ENCODE peak calls at places on chromosomes 7 and 10, in eight cellular contexts. G, F, U, Q, P, V, Z and X are unnamed samples.

GRCh38 chr10:127802532-127803055 is 65.6 kb downstream of the FOXI2 start:
- DNase-seq in G (no peak), F (no peak), U (no peak), Q (no peak), P (no peak), V (no peak), Z (no peak), X (no peak)

GRCh38 chr10:109676703-109677102 is 246.6 kb downstream of the XPNPEP1 start:
- DNase-seq in G (no peak), F (no peak), U (no peak), Q (no peak), P (no peak), V (no peak), Z (no peak), X (no peak)

GRCh38 chr7:55348502-55348901 is 16.6 kb upstream of the LANCL2 start:
- DNase-seq in G (no peak), F (peak; percentile 60), U (no peak), Q (peak; percentile 19), P (no peak), V (no peak), Z (no peak), X (no peak)

GRCh38 chr10:71396714-71397339 is at the start of gene CDH23:
- DNase-seq in G (no peak), F (no peak), U (peak; percentile 39), Q (no peak), P (peak; percentile 60), V (no peak), Z (no peak), X (peak; percentile 36)

GRCh38 chr10:23439452-23439919 is 611 bp downstream of the OTUD1 start:
- DNase-seq in G (no peak), F (peak; percentile 27), U (peak; percentile 36), Q (no peak), P (peak; percentile 21), V (no peak), Z (no peak), X (peak; percentile 22)

GRCh38 chr10:48946891-48947500 is 7.4 kb upstream of the LRRC18 start:
- DNase-seq in G (no peak), F (peak; percentile 46), U (no peak), Q (no peak), P (no peak), V (no peak), Z (no peak), X (no peak)

GRCh38 chr10:15252396-15252795 is 83.9 kb upstream of the NMT2 start:
- DNase-seq in G (no peak), F (no peak), U (no peak), Q (no peak), P (no peak), V (no peak), Z (no peak), X (no peak)

GRCh38 chr10:930415-931325 is 835 bp downstream of the LARP4B start:
- DNase-seq in G (peak; percentile 47), F (peak; percentile 32), U (peak; percentile 55), Q (no peak), P (no peak), V (no peak), Z (no peak), X (peak; percentile 28)

GRCh38 chr10:63217120-63217605 is 84.0 kb downstream of the NRBF2 start:
- DNase-seq in G (no peak), F (peak; percentile 75), U (no peak), Q (peak; percentile 43), P (no peak), V (no peak), Z (peak; percentile 34), X (no peak)

GRCh38 chr7:131932271-131932670 is 375.8 kb upstream of the PODXL start:
- DNase-seq in G (no peak), F (no peak), U (no peak), Q (no peak), P (no peak), V (no peak), Z (no peak), X (no peak)

GRCh38 chr7:128164061-128164954 is 76.8 kb upstream of the LEP start:
- DNase-seq in G (peak; percentile 36), F (peak; percentile 72), U (peak; percentile 65), Q (peak; percentile 83), P (no peak), V (no peak), Z (peak; percentile 16), X (no peak)

GRCh38 chr10:28677889-28678686 is 767 bp downstream of the BAMBI start:
- DNase-seq in G (peak; percentile 23), F (peak; percentile 31), U (peak; percentile 30), Q (no peak), P (peak; percentile 25), V (no peak), Z (no peak), X (peak; percentile 42)

GRCh38 chr10:28681928-28682750 is 4.8 kb downstream of the BAMBI start:
- DNase-seq in G (no peak), F (no peak), U (no peak), Q (no peak), P (no peak), V (no peak), Z (no peak), X (no peak)

GRCh38 chr10:28681345-28681763 is 4.0 kb downstream of the BAMBI start:
- DNase-seq in G (no peak), F (peak; percentile 22), U (no peak), Q (no peak), P (no peak), V (no peak), Z (no peak), X (no peak)

GRCh38 chr10:28678687-28679457 is 1.6 kb downstream of the BAMBI start:
- DNase-seq in G (no peak), F (peak; percentile 27), U (no peak), Q (no peak), P (no peak), V (no peak), Z (no peak), X (no peak)

DNA sequence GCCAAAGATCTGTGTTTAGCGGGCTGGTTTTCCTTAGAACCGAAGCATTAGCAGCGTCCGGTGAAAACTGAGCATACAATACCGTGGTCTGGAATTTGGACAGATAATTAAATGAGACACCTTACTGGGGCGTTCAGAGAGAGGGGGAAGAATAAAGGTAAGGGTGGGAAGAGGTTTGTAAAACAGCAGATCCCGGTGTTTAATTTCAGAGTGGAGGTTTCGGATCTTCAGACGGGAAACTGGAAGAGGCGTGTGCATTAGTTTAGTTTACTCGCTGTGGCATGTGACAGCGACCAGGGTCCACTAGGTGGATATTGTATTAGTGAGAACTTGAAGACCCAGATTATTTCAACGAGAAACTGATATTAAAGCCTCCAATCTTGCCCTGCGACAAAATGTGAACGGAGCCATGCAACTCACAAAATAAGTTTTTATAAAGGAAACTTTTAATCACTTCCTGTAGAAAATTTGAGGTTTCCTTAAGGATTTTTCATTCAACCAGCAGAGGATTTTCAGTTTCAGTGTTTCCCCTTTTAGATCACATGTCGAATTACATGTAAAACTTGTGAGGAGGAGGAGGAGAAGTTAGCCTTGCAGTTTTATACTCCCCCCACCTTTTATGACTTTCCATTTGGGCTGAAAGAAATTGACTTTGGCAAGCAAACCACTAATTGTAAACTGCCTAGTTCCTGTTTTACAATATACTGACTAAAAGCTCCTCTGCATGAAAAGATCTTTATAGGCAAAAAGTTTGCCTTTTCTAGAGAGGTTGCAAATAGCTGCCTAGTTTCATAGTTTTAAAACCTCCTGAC is 2.8 kb downstream of the BAMBI start:
- DNase-seq in G (no peak), F (peak; percentile 40), U (no peak), Q (no peak), P (no peak), V (no peak), Z (no peak), X (no peak)
- TF ChIP-seq CTCF in G (peak; percentile 62), F (peak; percentile 55), U (no peak), Q (peak; percentile 59), P (no peak), V (no peak), Z (no peak), X (peak; percentile 70)

GRCh38 chr10:110803830-110804338 is 67.8 kb upstream of the PDCD4 start:
- DNase-seq in G (no peak), F (peak; percentile 66), U (peak; percentile 61), Q (no peak), P (peak; percentile 72), V (no peak), Z (peak; percentile 18), X (peak; percentile 39)
- TF ChIP-seq CTCF in G (peak; percentile 61), F (peak; percentile 82), U (peak; percentile 75), Q (peak; percentile 80), P (peak; percentile 76), V (peak; percentile 58), Z (peak; percentile 86), X (peak; percentile 61)

DNA sequence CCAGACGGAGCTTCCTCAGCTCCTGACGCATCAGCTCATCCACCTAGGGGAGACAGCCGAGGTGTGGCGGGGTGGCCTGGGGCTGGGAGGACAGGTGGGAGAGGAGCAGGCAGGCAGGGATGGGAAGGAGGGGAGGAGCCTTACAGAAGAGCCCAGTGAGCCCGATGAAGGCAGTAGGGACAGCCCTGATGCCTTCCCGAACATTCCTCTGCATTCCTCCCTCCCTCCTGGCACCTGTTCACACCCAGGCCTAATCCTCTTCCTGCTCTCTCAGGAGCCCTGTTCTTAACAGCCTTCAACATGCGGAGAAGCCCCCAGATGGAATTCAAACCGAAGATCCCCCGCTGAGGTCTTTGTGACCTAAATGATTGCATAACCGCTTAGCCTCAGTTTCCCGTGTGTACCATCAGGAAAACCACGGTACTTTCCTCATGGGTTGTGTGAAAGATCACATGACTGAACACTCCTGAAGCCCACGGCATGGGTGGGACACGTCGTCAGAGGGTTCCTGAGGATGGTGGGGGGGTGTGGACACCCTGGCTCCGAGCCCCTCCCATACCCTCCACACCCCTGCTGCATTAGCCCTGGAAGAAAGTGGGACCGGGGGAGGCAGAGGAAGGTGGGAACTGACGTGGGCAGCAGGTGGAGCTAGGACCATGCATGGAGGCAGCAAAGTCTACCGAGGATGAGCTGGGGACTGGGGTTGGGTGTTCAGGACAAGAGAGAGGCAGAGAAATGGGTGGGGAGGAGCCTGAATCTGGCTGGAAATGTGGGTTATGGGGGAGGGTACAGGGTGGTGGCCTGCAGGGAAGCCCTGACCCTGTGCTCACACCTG is 8.8 kb upstream of the ASB10 start:
- DNase-seq in G (no peak), F (no peak), U (no peak), Q (no peak), P (no peak), V (no peak), Z (no peak), X (no peak)
- TF ChIP-seq CTCF in G (no peak), F (no peak), U (no peak), Q (no peak), P (no peak), V (no peak), Z (no peak), X (no peak)

GRCh38 chr10:129662386-129662785 is 195.3 kb downstream of the MGMT start:
- DNase-seq in G (no peak), F (no peak), U (no peak), Q (no peak), P (no peak), V (no peak), Z (no peak), X (no peak)
- TF ChIP-seq CTCF in G (peak; percentile 37), F (peak; percentile 3), U (no peak), Q (no peak), P (no peak), V (no peak), Z (no peak), X (peak; percentile 47)

DNA sequence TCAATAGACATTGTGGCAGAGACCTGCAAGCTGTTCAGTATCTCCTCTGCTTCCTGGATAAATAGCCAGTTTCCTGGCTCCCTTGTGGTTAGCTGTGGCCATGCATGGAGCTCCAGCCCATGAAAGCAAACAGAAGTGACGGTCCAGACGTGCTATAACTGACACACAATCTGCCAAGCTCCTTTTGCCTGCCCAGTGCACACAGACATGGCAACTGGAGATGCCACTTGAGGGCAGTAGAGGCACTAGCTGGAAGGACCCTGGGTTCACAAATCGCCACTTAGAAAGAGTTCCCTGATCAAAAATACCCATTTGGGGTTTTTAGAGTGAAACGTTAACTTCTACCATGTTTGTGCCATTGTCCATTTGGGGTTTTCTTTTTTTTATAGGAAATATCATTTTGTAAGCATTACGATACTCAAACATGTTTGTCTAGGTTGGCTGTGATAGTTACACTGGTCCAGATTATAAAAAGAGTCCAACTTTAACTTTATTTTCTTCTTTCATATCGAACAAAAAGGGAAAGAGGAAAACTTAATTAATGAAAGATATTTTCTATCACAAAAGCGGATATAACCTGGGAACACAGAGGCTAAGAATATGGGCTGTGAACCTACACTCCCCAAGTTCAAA is 31.3 kb downstream of the KIN start:
- DNase-seq in G (no peak), F (peak; percentile 59), U (peak; percentile 45), Q (peak; percentile 11), P (no peak), V (no peak), Z (no peak), X (no peak)
- TF ChIP-seq CTCF in G (peak; percentile 49), F (peak; percentile 75), U (peak; percentile 7), Q (peak; percentile 81), P (no peak), V (no peak), Z (peak; percentile 46), X (peak; percentile 49)